ENCODE peak calls at places on chromosomes 3 and 15, in four cellular contexts. A is GM13977, V is mucosa of descending colon, I is GM23248. U is an unnamed sample.

GRCh38 chr3:112042842-112043280 is 8.3 kb downstream of the TMPRSS7 start:
- DNase-seq in A (no peak), V (peak; percentile 33), I (no peak), U (no peak)

GRCh38 chr3:71784914-71785593 is at the start of gene PROK2:
- DNase-seq in A (peak; percentile 24), V (no peak), I (peak; percentile 49), U (no peak)

GRCh38 chr3:43736558-43736995 is 45.8 kb downstream of the ABHD5 start:
- DNase-seq in A (no peak), V (peak; percentile 45), I (no peak), U (peak; percentile 43)

GRCh38 chr15:63765338-63765737 is 68.4 kb downstream of the HERC1 start:
- DNase-seq in A (no peak), V (no peak), I (no peak), U (no peak)

GRCh38 chr3:52130966-52131637 is 23.1 kb downstream of the POC1A start:
- DNase-seq in A (no peak), V (no peak), I (no peak), U (no peak)

GRCh38 chr3:136249593-136250225 is 431 bp upstream of the PCCB start:
- DNase-seq in A (no peak), V (no peak), I (no peak), U (no peak)

GRCh38 chr3:172461530-172462138 is 13.4 kb upstream of the GHSR start:
- DNase-seq in A (peak; percentile 74), V (no peak), I (peak; percentile 40), U (peak; percentile 53)

GRCh38 chr3:9800529-9800928 is 7.6 kb downstream of the ARPC4 start:
- DNase-seq in A (no peak), V (no peak), I (peak; percentile 26), U (no peak)

GRCh38 chr3:14862661-14863230 is 44.0 kb downstream of the FGD5 start:
- DNase-seq in A (no peak), V (no peak), I (no peak), U (no peak)

GRCh38 chr3:194423317-194423716 is 24.3 kb upstream of the GP5 start:
- DNase-seq in A (no peak), V (peak; percentile 50), I (no peak), U (peak; percentile 31)

GRCh38 chr15:83046558-83047127 is 20.4 kb downstream of the BTBD1 start:
- DNase-seq in A (no peak), V (no peak), I (peak; percentile 74), U (peak; percentile 71)

GRCh38 chr15:33074942-33075341 is 119.6 kb downstream of the FMN1 start:
- DNase-seq in A (no peak), V (peak; percentile 42), I (peak; percentile 11), U (peak; percentile 52)